ENCODE peak calls at places on chromosomes 12 and 14, in eight cellular contexts. J, U, G, C, L, T, N and X are unnamed samples.

GRCh38 chr12:94500831-94501567 is 41.3 kb upstream of the CEP83 start:
- DNase-seq in T (no peak), L (no peak), G (no peak), J (no peak), C (no peak), N (no peak), U (no peak), X (no peak)

GRCh38 chr14:90019824-90020523 is 41.8 kb upstream of the KCNK13 start:
- DNase-seq in U (no peak), G (no peak), L (no peak), N (no peak), C (no peak), J (no peak), T (no peak), X (no peak)

GRCh38 chr14:99571303-99571986 is 32.6 kb downstream of the CCDC85C start:
- DNase-seq in G (no peak), J (no peak), N (no peak), U (no peak), C (no peak), L (no peak), T (no peak), X (no peak)

GRCh38 chr14:106883218-106883692 is 1356.9 kb downstream of the TMEM121 start:
- DNase-seq in U (no peak), T (no peak), G (no peak), C (peak), L (peak), J (no peak), N (no peak), X (no peak)

GRCh38 chr14:53180272-53181221 is 27.4 kb upstream of the DDHD1 start:
- DNase-seq in T (no peak), N (peak), L (no peak), U (peak), G (peak), J (peak), C (peak), X (no peak)

GRCh38 chr12:111404362-111405148 is 1.2 kb upstream of the SH2B3 start:
- DNase-seq in N (peak), T (no peak), G (peak), U (no peak), J (no peak), C (peak), L (peak), X (peak)

GRCh38 chr14:99175331-99176155 is 96.5 kb downstream of the BCL11B start:
- DNase-seq in L (no peak), T (no peak), N (no peak), U (no peak), J (peak), C (no peak), G (no peak), X (no peak)

GRCh38 chr14:53767566-53767965 is 189.1 kb downstream of the BMP4 start:
- DNase-seq in J (no peak), N (no peak), U (peak), T (no peak), G (no peak), C (no peak), L (no peak), X (no peak)

GRCh38 chr12:64814432-64814831 is 10.0 kb upstream of the TBC1D30 start:
- DNase-seq in L (no peak), N (no peak), T (no peak), G (no peak), C (no peak), U (no peak), J (no peak), X (no peak)

GRCh38 chr12:67646775-67647174 is 1.8 kb upstream of the DYRK2 start:
- DNase-seq in J (no peak), C (no peak), G (no peak), T (no peak), U (no peak), N (no peak), L (no peak), X (no peak)

GRCh38 chr12:7144414-7145120 is 14.4 kb downstream of the CLSTN3 start:
- DNase-seq in L (peak), N (peak), T (peak), U (peak), G (peak), J (no peak), C (peak), X (peak)

GRCh38 chr14:52402812-52403526 is 88.9 kb downstream of the PTGER2 start:
- DNase-seq in N (peak), T (peak), J (no peak), C (peak), G (no peak), U (peak), L (no peak), X (no peak)

GRCh38 chr14:68682166-68683103 is 110.4 kb downstream of the ZFP36L1 start:
- DNase-seq in L (peak), T (peak), U (peak), G (no peak), C (peak), J (no peak), N (peak), X (peak)

GRCh38 chr12:18798445-18799139 is 60.7 kb downstream of the CAPZA3 start:
- DNase-seq in T (no peak), L (no peak), N (no peak), J (no peak), G (no peak), C (peak), U (peak), X (peak)

GRCh38 chr14:70601162-70601561 is 707 bp upstream of the MED6 start:
- DNase-seq in G (peak), U (no peak), N (peak), T (peak), C (peak), J (no peak), L (no peak), X (no peak)

GRCh38 chr12:57617942-57618341 is 6.7 kb downstream of the ARHGEF25 start:
- DNase-seq in G (no peak), T (no peak), C (no peak), L (no peak), J (no peak), U (no peak), N (no peak), X (no peak)

GRCh38 chr14:94132285-94132887 is 3.0 kb upstream of the IFI27L2 start:
- DNase-seq in L (peak), T (peak), N (peak), C (peak), G (peak), U (peak), J (peak), X (peak)

GRCh38 chr14:105328070-105328677 is 13.6 kb downstream of the PACS2 start:
- DNase-seq in N (no peak), C (no peak), J (no peak), U (no peak), T (no peak), L (no peak), G (no peak), X (no peak)

GRCh38 chr12:119659289-119659897 is 8.5 kb upstream of the PRKAB1 start:
- DNase-seq in G (peak), T (peak), N (no peak), J (no peak), C (peak), U (peak), L (peak), X (peak)

GRCh38 chr14:70888681-70889175 is 18.5 kb upstream of the PCNX1 start:
- DNase-seq in G (no peak), J (no peak), L (no peak), U (peak), N (peak), C (peak), T (peak), X (no peak)

GRCh38 chr12:3130053-3130805 is 53.0 kb downstream of the TSPAN9 start:
- DNase-seq in L (no peak), G (no peak), C (no peak), U (no peak), N (no peak), T (peak), J (no peak), X (peak)

GRCh38 chr14:97776890-97777564 is 979.8 kb downstream of the VRK1 start:
- DNase-seq in N (no peak), J (no peak), T (peak), G (no peak), C (no peak), L (no peak), U (no peak), X (no peak)

GRCh38 chr14:23566782-23567185 is 807 bp downstream of the AP1G2 start:
- DNase-seq in U (no peak), J (no peak), N (peak), C (peak), L (no peak), G (peak), T (no peak), X (no peak)

GRCh38 chr14:91509083-91509877 is 830 bp downstream of the PPP4R3A start:
- DNase-seq in N (peak), T (peak), U (no peak), G (peak), C (peak), J (peak), L (peak), X (peak)

GRCh38 chr12:58795825-58796224 is 124.5 kb downstream of the LRIG3 start:
- DNase-seq in N (no peak), G (no peak), L (no peak), C (no peak), T (no peak), J (no peak), U (no peak), X (no peak)

GRCh38 chr14:61750708-61751474 is 11.3 kb upstream of the SNAPC1 start:
- DNase-seq in T (peak), J (peak), L (peak), U (peak), C (peak), G (no peak), N (peak), X (peak)

GRCh38 chr14:30645600-30645999 is 23.5 kb downstream of the SCFD1 start:
- DNase-seq in C (no peak), J (no peak), U (no peak), L (no peak), T (no peak), N (no peak), G (no peak), X (no peak)

GRCh38 chr12:75551477-75551876 is 40.1 kb upstream of the KRR1 start:
- DNase-seq in N (no peak), T (no peak), U (no peak), G (no peak), L (no peak), J (no peak), C (no peak), X (no peak)

GRCh38 chr14:75578786-75579781 is 664 bp downstream of the FLVCR2 start:
- DNase-seq in L (no peak), U (no peak), J (no peak), C (peak), G (no peak), N (no peak), T (peak), X (peak)

GRCh38 chr12:128813883-128814282 is 9.9 kb downstream of the SLC15A4 start:
- DNase-seq in T (no peak), C (peak), L (no peak), N (peak), G (no peak), U (peak), J (no peak), X (no peak)

GRCh38 chr14:76314521-76314951 is 61.4 kb upstream of the ESRRB start:
- DNase-seq in J (no peak), C (no peak), U (no peak), L (no peak), G (peak), T (no peak), N (no peak), X (no peak)

GRCh38 chr14:96920023-96920422 is 122.8 kb downstream of the VRK1 start:
- DNase-seq in J (no peak), G (no peak), N (no peak), C (no peak), T (no peak), U (no peak), L (no peak), X (no peak)

GRCh38 chr14:76313303-76313702 is 62.6 kb upstream of the ESRRB start:
- DNase-seq in N (no peak), C (no peak), U (no peak), L (no peak), J (no peak), G (no peak), T (no peak), X (no peak)

GRCh38 chr12:30985814-30986452 is 59.4 kb downstream of the TSPAN11 start:
- DNase-seq in U (peak), G (peak), C (peak), J (peak), L (peak), N (peak), T (peak), X (peak)

GRCh38 chr14:64387232-64387737 is 868 bp upstream of the MTHFD1 start:
- DNase-seq in N (peak), U (peak), C (peak), L (no peak), G (peak), J (no peak), T (peak), X (peak)

GRCh38 chr12:119500209-119500608 is 93.4 kb upstream of the TMEM233 start:
- DNase-seq in N (no peak), G (no peak), L (no peak), J (no peak), C (no peak), T (no peak), U (no peak), X (no peak)